ENCODE peak calls at places on chromosomes 16 and 17, in four cellular contexts. Q is heart right ventricle; J is NB4; X is CD8-positive, alpha-beta T cell. P is an unnamed sample.

GRCh38 chr17:73592531-73592961 is 51.7 kb downstream of the SDK2 start:
- DNase-seq in J (no peak), X (peak; percentile 29), Q (no peak), P (no peak)

GRCh38 chr17:55561316-55561972 is 50.2 kb upstream of the SMIM36 start:
- DNase-seq in X (no peak), J (no peak), Q (no peak), P (no peak)

GRCh38 chr17:76083536-76083935 is 4.6 kb downstream of the ZACN start:
- DNase-seq in X (no peak), Q (no peak), J (no peak), P (no peak)

GRCh38 chr16:12362482-12363458 is 386.2 kb downstream of the SNX29 start:
- DNase-seq in Q (peak; percentile 71), X (no peak), J (no peak), P (no peak)

GRCh38 chr17:8375738-8376259 is 705 bp downstream of the KRABD2 start:
- DNase-seq in X (no peak), J (no peak), Q (no peak), P (peak; percentile 50)

GRCh38 chr17:40175928-40176327 is 1.3 kb upstream of the RAPGEFL1 start:
- DNase-seq in Q (no peak), X (no peak), J (no peak), P (no peak)

GRCh38 chr16:57562066-57562465 is 19.6 kb downstream of the ADGRG5 start:
- DNase-seq in Q (no peak), X (no peak), J (no peak), P (no peak)

GRCh38 chr16:56983211-56983751 is 6.1 kb upstream of the NLRC5 start:
- DNase-seq in X (no peak), Q (no peak), J (no peak), P (no peak)

GRCh38 chr16:72013888-72014538 is 5.5 kb downstream of the DHODH start:
- DNase-seq in Q (peak; percentile 36), J (peak; percentile 52), X (no peak), P (no peak)

GRCh38 chr17:43042025-43042424 is 17.0 kb downstream of the RND2 start:
- DNase-seq in Q (no peak), X (no peak), J (no peak), P (no peak)

GRCh38 chr16:1474796-1475551 is at the start of gene CLCN7:
- DNase-seq in J (peak; percentile 90), X (peak; percentile 85), Q (peak; percentile 90), P (peak; percentile 99)

GRCh38 chr16:80084614-80085013 is 456.2 kb upstream of the DYNLRB2 start:
- DNase-seq in X (no peak), Q (peak; percentile 46), J (peak; percentile 48), P (no peak)

GRCh38 chr17:32461853-32462617 is 17.7 kb downstream of the PSMD11 start:
- DNase-seq in Q (peak; percentile 32), J (peak; percentile 75), X (peak; percentile 67), P (peak; percentile 48)

GRCh38 chr17:69871318-69871717 is 203.7 kb upstream of the KCNJ16 start:
- DNase-seq in X (no peak), J (no peak), Q (no peak), P (no peak)

GRCh38 chr17:42388381-42389134 is at the start of gene STAT3:
- DNase-seq in J (peak; percentile 99), X (peak; percentile 99), Q (peak; percentile 100), P (peak; percentile 98)

GRCh38 chr16:67948015-67948414 is 4.1 kb upstream of the LCAT start:
- DNase-seq in X (no peak), J (no peak), Q (no peak), P (no peak)
- TF ChIP-seq CTCF in X (no peak), J (no peak), Q (no peak), P (no peak)

GRCh38 chr16:17446661-17447060 is 24.1 kb downstream of the XYLT1 start:
- DNase-seq in J (no peak), X (no peak), Q (no peak), P (no peak)
- TF ChIP-seq CTCF in J (no peak), X (no peak), Q (no peak), P (no peak)

DNA sequence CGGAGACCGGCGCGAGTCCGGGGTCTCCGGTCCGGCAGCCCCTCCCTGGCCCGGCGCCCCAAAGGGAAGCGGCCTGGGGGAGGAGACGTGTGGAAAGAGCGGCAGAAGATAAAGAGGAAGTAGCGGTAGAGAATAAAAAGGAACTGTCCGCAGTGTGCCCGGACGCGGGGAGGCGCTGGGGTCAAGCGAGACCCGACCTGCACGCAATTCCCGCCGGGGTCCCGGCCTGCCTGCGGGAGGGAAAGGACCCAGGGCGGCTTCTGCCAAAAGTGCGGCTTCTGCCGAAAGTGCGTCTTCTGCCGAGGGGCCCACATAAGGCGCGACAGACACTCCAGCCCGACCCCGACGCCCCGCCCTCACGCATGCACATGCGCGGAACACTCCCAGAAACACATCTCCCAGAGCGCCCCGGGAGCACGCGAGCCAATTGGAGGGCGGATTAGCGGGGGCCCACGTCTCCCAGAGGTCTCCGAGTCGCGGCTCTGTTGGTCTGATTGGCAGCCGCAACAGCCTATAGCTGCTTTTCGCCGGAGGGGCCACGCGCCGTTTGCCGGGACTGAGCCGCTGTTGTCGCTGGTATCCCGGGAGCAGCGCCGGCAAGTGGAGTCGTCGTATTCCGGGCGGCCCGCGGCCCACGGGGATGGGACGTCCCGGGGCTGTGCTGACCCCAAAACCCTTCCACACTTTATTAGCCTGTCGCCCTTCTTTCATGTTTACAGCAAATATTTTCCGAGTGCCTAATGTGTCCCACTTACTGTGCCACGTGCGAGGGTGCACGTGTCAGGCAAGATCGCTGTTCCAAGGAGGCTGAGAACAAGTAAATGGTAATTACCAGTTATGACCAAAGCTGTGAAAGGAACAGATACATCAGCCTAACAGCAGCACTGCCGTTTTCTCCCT is 8.0 kb upstream of the MEFV start:
- DNase-seq in X (peak; percentile 99), J (peak; percentile 99), Q (peak; percentile 96), P (peak; percentile 98)
- TF ChIP-seq CTCF in X (no peak), J (no peak), Q (no peak), P (peak; percentile 18)

GRCh38 chr17:49450181-49450580 is 35.5 kb upstream of the PHB1 start:
- DNase-seq in X (no peak), J (no peak), Q (no peak), P (no peak)

GRCh38 chr17:49445561-49445960 is 30.9 kb upstream of the PHB1 start:
- DNase-seq in X (no peak), J (no peak), Q (no peak), P (no peak)

GRCh38 chr17:49450735-49451134 is 36.1 kb upstream of the PHB1 start:
- DNase-seq in X (no peak), Q (no peak), J (peak; percentile 67), P (no peak)

GRCh38 chr17:49444384-49444783 is 29.7 kb upstream of the PHB1 start:
- DNase-seq in J (no peak), Q (no peak), X (no peak), P (no peak)

DNA sequence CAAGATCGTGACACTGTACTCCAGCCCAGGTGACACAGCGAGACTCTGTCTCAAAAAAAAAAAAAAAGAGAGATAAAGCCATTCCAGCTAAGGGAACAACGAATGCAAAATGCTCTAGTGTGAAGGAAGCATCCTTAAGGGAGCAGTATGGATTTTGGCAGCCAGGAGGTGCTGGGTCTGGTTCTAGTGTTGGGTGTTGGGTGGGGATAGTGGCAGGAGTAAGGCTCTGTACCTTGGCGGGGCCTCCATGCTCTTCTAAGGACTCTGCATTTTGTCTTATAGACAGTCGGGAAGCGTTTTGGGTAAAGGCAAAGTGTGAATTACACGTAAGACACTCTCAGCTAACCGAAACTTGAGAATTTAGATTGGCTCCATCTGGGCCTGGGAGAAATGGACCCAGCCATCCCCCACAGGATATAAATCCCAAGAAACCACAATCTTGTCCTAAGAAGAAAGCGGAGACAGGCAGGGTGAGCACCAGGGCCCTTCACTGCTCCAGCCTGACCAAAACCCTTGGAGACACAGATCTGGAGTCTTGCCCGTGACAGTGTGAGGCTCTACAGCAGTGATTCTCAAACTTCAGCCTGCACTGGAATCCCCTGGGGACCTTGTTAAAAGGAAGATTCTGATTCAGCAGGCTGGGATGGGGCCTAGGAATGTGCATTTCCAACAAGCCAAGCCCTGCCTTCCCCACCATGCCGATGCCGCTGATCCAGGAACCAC is 33.1 kb upstream of the PHB1 start:
- DNase-seq in J (no peak), Q (peak; percentile 58), X (no peak), P (no peak)
- TF ChIP-seq CTCF in J (no peak), Q (no peak), X (no peak), P (no peak)

GRCh38 chr16:88627531-88628411 is 10.6 kb upstream of the IL17C start:
- DNase-seq in X (no peak), J (no peak), Q (no peak), P (no peak)

GRCh38 chr16:88629835-88630234 is 8.5 kb upstream of the IL17C start:
- DNase-seq in X (no peak), J (no peak), Q (no peak), P (no peak)

GRCh38 chr16:88626646-88627045 is 11.7 kb upstream of the IL17C start:
- DNase-seq in J (no peak), X (no peak), Q (no peak), P (no peak)

GRCh38 chr16:88630433-88630832 is 7.9 kb upstream of the IL17C start:
- DNase-seq in Q (no peak), J (no peak), X (no peak), P (no peak)

DNA sequence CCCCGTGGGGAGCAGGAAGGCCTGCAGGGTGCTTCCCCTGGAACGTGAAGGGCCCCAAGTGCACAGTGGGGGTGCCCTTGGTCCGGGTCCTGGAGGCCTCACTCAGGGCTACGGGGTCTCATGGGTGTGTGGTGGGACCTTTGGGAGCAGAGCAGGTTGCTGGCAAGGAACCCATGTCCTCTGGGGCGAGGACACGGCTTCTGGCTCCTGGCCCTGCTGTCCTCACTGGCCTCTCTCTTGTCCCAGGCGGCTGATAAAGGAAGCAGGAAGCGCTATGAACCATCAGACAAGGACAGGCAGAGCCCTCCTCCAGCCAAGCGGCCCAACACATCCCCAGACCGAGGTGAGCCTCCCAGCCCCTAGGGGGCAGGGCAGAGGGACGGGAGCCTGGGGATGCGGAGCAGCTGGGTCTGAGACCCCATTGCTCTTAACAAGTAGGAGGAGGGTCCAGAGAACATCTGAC is 9.8 kb upstream of the IL17C start:
- DNase-seq in X (no peak), J (peak; percentile 66), Q (peak; percentile 75), P (no peak)
- TF ChIP-seq CTCF in X (no peak), J (peak; percentile 60), Q (peak; percentile 66), P (peak; percentile 15)

DNA sequence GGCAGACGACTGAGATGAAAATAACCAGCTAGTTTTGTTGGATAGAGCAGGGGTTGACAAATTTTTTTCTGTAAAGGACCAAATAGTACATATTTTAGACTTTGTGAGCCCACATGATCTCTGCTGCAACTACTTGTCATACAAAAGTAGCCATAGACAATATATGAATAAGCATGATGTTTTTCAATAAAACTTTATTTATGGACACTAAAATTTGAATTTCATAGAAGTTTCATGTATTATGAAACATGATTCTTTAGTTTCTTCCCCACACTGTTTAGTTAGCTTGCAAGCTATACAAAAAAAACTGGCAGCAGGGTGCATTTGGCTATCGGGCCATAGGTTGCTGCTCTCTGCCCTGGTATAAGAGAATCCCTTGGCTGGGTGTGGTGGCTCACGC is 56.6 kb downstream of the LYRM1 start:
- DNase-seq in J (no peak), Q (no peak), X (no peak), P (no peak)
- TF ChIP-seq CTCF in J (no peak), Q (no peak), X (no peak), P (no peak)

DNA sequence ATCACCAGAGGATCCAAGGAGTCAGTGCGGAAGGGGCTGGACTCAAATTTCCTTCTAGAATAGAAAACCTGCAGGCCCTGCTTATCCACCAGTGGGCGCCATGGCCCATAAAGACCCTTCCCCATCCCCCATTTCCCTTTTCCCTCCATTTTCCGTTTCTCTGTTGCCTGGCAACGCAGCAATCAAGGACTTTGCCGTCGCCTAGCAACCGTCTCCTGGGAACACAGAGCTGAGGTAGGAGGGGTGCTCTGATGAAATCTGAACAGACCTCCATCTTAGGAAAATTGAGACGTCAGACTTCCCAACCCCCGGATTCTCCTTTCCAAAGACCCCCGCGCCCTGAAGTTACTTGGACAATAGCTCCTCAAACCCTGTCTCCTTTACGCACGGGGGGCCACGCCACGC is 5.7 kb downstream of the DLG4 start:
- DNase-seq in J (peak; percentile 78), Q (peak; percentile 78), X (no peak), P (peak; percentile 70)
- TF ChIP-seq CTCF in J (peak; percentile 50), Q (peak; percentile 26), X (peak; percentile 62), P (peak; percentile 22)